ENCODE peak calls at places on chromosomes 5 and 9, in nine cellular contexts. L is HCT116, O is WTC11, C is HepG2, X is SK-N-SH, P is K562, U is A549, G is GM12878, N is endothelial cell of umbilical vein. R is an unnamed sample.

GRCh38 chr5:44862808-44863207 is 54.1 kb downstream of the MRPS30 start:
- DNase-seq in L (peak), O (no peak), C (no peak), X (no peak), P (no peak), U (peak), G (no peak), N (peak), R (peak)

GRCh38 chr5:31362931-31363568 is 168.8 kb downstream of the DROSHA start:
- DNase-seq in L (no peak), O (no peak), C (no peak), X (no peak), P (no peak), U (no peak), G (no peak), N (no peak), R (no peak)

GRCh38 chr5:61768692-61769281 is 436.7 kb downstream of the ZSWIM6 start:
- DNase-seq in L (peak), O (peak), C (peak), X (peak), P (peak), U (peak), G (no peak), N (peak), R (peak)

GRCh38 chr9:16322849-16323248 is 547.6 kb downstream of the BNC2 start:
- DNase-seq in L (no peak), O (no peak), C (no peak), X (no peak), P (no peak), U (no peak), G (no peak), N (no peak), R (no peak)

GRCh38 chr5:86786955-86787354 is 169.2 kb downstream of the COX7C start:
- DNase-seq in L (no peak), O (no peak), C (no peak), X (no peak), P (peak), U (no peak), G (no peak), N (no peak), R (no peak)

GRCh38 chr9:97985058-97985861 is 2.1 kb downstream of the ANP32B start:
- DNase-seq in L (no peak), O (peak), C (no peak), X (no peak), P (peak), U (peak), G (peak), N (peak), R (peak)

GRCh38 chr9:85536076-85536475 is 205.7 kb downstream of the AGTPBP1 start:
- DNase-seq in L (no peak), O (no peak), C (no peak), X (no peak), P (no peak), U (no peak), G (no peak), N (peak), R (no peak)

GRCh38 chr9:77985996-77986395 is 45.6 kb downstream of the GNAQ start:
- DNase-seq in L (no peak), O (no peak), C (peak), X (no peak), P (no peak), U (no peak), G (no peak), N (no peak), R (no peak)

GRCh38 chr9:129569506-129570449 is 51.1 kb downstream of the C9orf50 start:
- DNase-seq in L (peak), O (no peak), C (peak), X (peak), P (peak), U (peak), G (no peak), N (peak), R (peak)

GRCh38 chr5:133294380-133294779 is 242.6 kb downstream of the HSPA4 start:
- DNase-seq in L (no peak), O (no peak), C (no peak), X (no peak), P (no peak), U (no peak), G (no peak), N (no peak), R (no peak)

GRCh38 chr5:14277407-14278320 is 134.5 kb downstream of the TRIO start:
- DNase-seq in L (no peak), O (no peak), C (no peak), X (no peak), P (no peak), U (no peak), G (no peak), N (no peak), R (no peak)
- TF ChIP-seq CTCF in L (no peak), O (no peak), C (no peak), X (peak), P (no peak), U (peak), G (no peak), N (no peak), R (no peak)

GRCh38 chr5:15610216-15610615 is 110.2 kb downstream of the FBXL7 start:
- DNase-seq in L (no peak), O (no peak), C (no peak), X (no peak), P (no peak), U (no peak), G (no peak), N (peak), R (no peak)
- TF ChIP-seq MAX in L (no peak), O (no peak), C (no peak), X (no peak), P (no peak), U (no peak), G (no peak), N (no peak), R (no peak)

DNA sequence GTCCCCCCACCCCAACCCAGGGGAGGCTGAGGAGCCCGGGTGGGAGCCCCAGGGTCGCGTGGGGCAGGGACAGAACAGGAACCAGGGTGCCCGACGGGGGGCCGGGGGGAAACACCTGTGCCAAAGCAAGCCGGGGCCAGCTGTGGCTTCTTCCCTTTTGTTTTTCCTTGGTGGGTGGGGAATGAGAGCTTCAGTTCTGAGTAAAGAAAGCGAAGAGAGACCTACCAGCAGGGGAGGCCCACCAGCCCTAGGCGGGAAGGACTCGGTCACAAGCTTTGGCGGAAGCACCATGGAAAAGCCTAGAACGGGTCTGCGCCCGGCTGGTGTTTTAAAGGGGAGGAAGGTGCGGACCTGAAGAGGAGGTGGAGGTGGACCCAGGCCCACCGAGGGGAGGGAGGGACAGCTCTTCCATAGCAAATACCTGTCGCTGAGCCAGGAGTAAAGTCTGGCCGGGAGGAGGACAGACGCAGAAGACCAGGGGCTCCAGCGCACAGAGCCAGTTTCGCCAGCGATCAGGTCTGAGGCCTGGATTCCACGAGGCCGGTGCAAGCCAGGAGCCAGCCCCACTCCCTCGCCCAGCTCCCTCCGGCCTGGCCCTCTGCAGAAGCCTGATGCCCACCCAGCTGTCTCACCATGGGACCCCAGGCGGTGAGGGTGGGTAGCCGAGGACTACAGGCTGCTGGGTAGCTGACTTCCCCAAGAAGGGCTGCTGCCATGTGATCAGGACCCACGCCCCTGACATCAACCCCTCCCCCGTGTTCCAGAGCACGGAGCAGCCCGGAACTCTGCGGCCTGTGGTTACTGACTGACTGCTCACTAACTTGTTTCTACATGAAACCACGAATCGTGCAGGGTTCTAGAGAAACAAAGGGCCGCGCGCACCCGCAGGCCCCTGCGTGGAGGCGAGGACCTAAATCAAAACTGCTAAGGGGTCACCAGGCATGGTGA is 849 bp upstream of the MGAT1 start:
- DNase-seq in L (no peak), O (peak), C (peak), X (peak), P (peak), U (no peak), G (peak), N (peak), R (peak)
- TF ChIP-seq CTCF in L (no peak), O (no peak), C (peak), X (no peak), P (peak), U (no peak), G (peak), N (peak), R (peak)

GRCh38 chr5:94471496-94471895 is 146.9 kb downstream of the KIAA0825 start:
- DNase-seq in L (no peak), O (no peak), C (no peak), X (peak), P (no peak), U (no peak), G (no peak), N (peak), R (no peak)
- TF ChIP-seq MAX in L (no peak), O (no peak), C (no peak), X (no peak), P (no peak), U (no peak), G (no peak), N (no peak), R (no peak)

GRCh38 chr9:137114613-137115393 is at the start of gene DPP7:
- DNase-seq in L (no peak), O (no peak), C (no peak), X (peak), P (peak), U (peak), G (no peak), N (peak), R (peak)

GRCh38 chr9:137114220-137114612 is 317 bp downstream of the DPP7 start:
- DNase-seq in L (no peak), O (no peak), C (no peak), X (peak), P (no peak), U (no peak), G (no peak), N (peak), R (no peak)

GRCh38 chr9:137111788-137112563 is 2.6 kb downstream of the DPP7 start:
- DNase-seq in L (no peak), O (no peak), C (peak), X (no peak), P (no peak), U (no peak), G (no peak), N (no peak), R (no peak)

GRCh38 chr9:137112564-137113384 is 1.8 kb downstream of the DPP7 start:
- DNase-seq in L (no peak), O (no peak), C (no peak), X (no peak), P (no peak), U (no peak), G (no peak), N (no peak), R (no peak)

GRCh38 chr9:137113385-137114159 is 961 bp downstream of the DPP7 start:
- DNase-seq in L (no peak), O (no peak), C (no peak), X (peak), P (no peak), U (no peak), G (no peak), N (no peak), R (no peak)
- TF ChIP-seq CTCF in L (peak), O (no peak), C (no peak), X (no peak), P (no peak), U (no peak), G (no peak), N (no peak), R (no peak)

GRCh38 chr5:83048277-83048676 is 28.9 kb downstream of the TMEM167A start:
- DNase-seq in L (no peak), O (no peak), C (no peak), X (no peak), P (no peak), U (no peak), G (no peak), N (peak), R (no peak)

GRCh38 chr5:83049370-83049863 is 27.8 kb downstream of the TMEM167A start:
- DNase-seq in L (no peak), O (no peak), C (no peak), X (no peak), P (no peak), U (no peak), G (no peak), N (no peak), R (no peak)

GRCh38 chr5:83042507-83042906 is 34.7 kb downstream of the TMEM167A start:
- DNase-seq in L (no peak), O (no peak), C (no peak), X (no peak), P (no peak), U (no peak), G (no peak), N (no peak), R (no peak)

GRCh38 chr5:83048811-83049210 is 28.4 kb downstream of the TMEM167A start:
- DNase-seq in L (no peak), O (no peak), C (no peak), X (no peak), P (no peak), U (no peak), G (no peak), N (no peak), R (no peak)

GRCh38 chr5:83044941-83045340 is 32.3 kb downstream of the TMEM167A start:
- DNase-seq in L (no peak), O (no peak), C (no peak), X (no peak), P (no peak), U (no peak), G (no peak), N (peak), R (no peak)
- TF ChIP-seq MAX in L (no peak), O (no peak), C (no peak), X (no peak), P (no peak), U (no peak), G (no peak), N (no peak), R (no peak)

R was measured in NB4.